ENCODE peak calls at places on chromosomes 4 and X, in six cellular contexts. K is GM23248, D is lower lobe of right lung, Y is neuronal stem cell, W is heart right ventricle, V is ovary. N is an unnamed sample.

GRCh38 chrX:38879631-38880220 is 78.5 kb downstream of the MID1IP1 start:
- DNase-seq in V (no peak), K (no peak), Y (no peak), W (peak; percentile 24), D (no peak), N (no peak)

GRCh38 chrX:48806088-48806487 is 4.2 kb downstream of the HDAC6 start:
- DNase-seq in D (no peak), K (no peak), W (no peak), Y (no peak), V (no peak), N (no peak)

GRCh38 chrX:1661048-1661921 is 46.4 kb downstream of the ASMT start:
- DNase-seq in K (no peak), D (peak; percentile 79), W (no peak), V (no peak), Y (no peak), N (peak; percentile 79)

GRCh38 chr4:77662396-77662795 is 56.8 kb downstream of the CXCL13 start:
- DNase-seq in K (no peak), D (peak; percentile 50), Y (no peak), V (no peak), W (no peak), N (no peak)

GRCh38 chr4:163701915-163702314 is 207.4 kb downstream of the TMA16 start:
- DNase-seq in V (no peak), Y (no peak), D (no peak), W (no peak), K (peak; percentile 5), N (no peak)

GRCh38 chr4:133084421-133084820 is 64.7 kb upstream of the PCDH10 start:
- DNase-seq in W (no peak), Y (no peak), K (no peak), D (no peak), V (no peak), N (no peak)

GRCh38 chr4:185211641-185212040 is 2.2 kb downstream of the SNX25 start:
- DNase-seq in K (no peak), W (no peak), D (no peak), V (no peak), Y (no peak), N (no peak)

GRCh38 chrX:24081661-24082154 is 27.0 kb downstream of the EIF2S3 start:
- DNase-seq in Y (peak; percentile 3), W (peak; percentile 47), V (peak; percentile 55), D (peak; percentile 55), K (peak; percentile 65), N (peak; percentile 71)

GRCh38 chr4:47566566-47566965 is 81.5 kb downstream of the ATP10D start:
- DNase-seq in W (no peak), K (no peak), D (no peak), Y (no peak), V (no peak), N (no peak)

GRCh38 chr4:184801781-184802180 is 24.0 kb downstream of the ACSL1 start:
- DNase-seq in Y (no peak), D (no peak), W (no peak), V (no peak), K (peak; percentile 90), N (no peak)

GRCh38 chr4:77922158-77923094 is 59.8 kb downstream of the MRPL1 start:
- DNase-seq in W (no peak), V (no peak), Y (no peak), D (no peak), K (peak; percentile 77), N (no peak)

GRCh38 chrX:129540068-129540653 is at the start of gene OCRL:
- DNase-seq in D (peak; percentile 81), Y (peak; percentile 63), K (peak; percentile 74), V (peak; percentile 70), W (peak; percentile 70), N (peak; percentile 85)

GRCh38 chrX:153901753-153902140 is 2.7 kb upstream of the AVPR2 start:
- DNase-seq in W (no peak), K (no peak), Y (no peak), V (no peak), D (no peak), N (no peak)

GRCh38 chr4:73944061-73944875 is 37.6 kb downstream of the PF4 start:
- DNase-seq in D (peak; percentile 54), V (peak; percentile 52), W (peak; percentile 29), Y (peak; percentile 20), K (peak; percentile 58), N (peak; percentile 75)

GRCh38 chr4:81504685-81505598 is 33.2 kb upstream of the RASGEF1B start:
- DNase-seq in K (peak; percentile 50), D (peak; percentile 84), W (peak; percentile 48), Y (no peak), V (no peak), N (peak; percentile 84)

GRCh38 chr4:140757220-140757607 is 1.0 kb upstream of the TBC1D9 start:
- DNase-seq in K (no peak), D (no peak), V (no peak), W (no peak), Y (no peak), N (no peak)

GRCh38 chr4:15006416-15007024 is 4.2 kb downstream of the CPEB2 start:
- DNase-seq in W (no peak), D (no peak), Y (no peak), V (no peak), K (peak; percentile 42), N (no peak)

GRCh38 chrX:48914593-48915493 is 3.4 kb upstream of the SLC35A2 start:
- DNase-seq in V (no peak), Y (no peak), K (no peak), W (no peak), D (no peak), N (no peak)

GRCh38 chr4:47413515-47413914 is 50.0 kb downstream of the COMMD8 start:
- DNase-seq in V (no peak), K (no peak), Y (no peak), D (no peak), W (no peak), N (no peak)

GRCh38 chr4:109276482-109277095 is 25.9 kb downstream of the COL25A1 start:
- DNase-seq in W (no peak), V (no peak), D (no peak), K (no peak), Y (no peak), N (no peak)

GRCh38 chr4:101304916-101305315 is 42.4 kb downstream of the PPP3CA start:
- DNase-seq in V (no peak), K (peak; percentile 20), Y (no peak), D (no peak), W (no peak), N (no peak)

GRCh38 chr4:101306764-101307615 is 40.3 kb downstream of the PPP3CA start:
- DNase-seq in D (no peak), V (no peak), K (no peak), Y (no peak), W (no peak), N (no peak)

GRCh38 chr4:101306225-101306624 is 41.1 kb downstream of the PPP3CA start:
- DNase-seq in V (no peak), W (no peak), D (peak; percentile 54), Y (no peak), K (no peak), N (peak; percentile 66)

GRCh38 chr4:101307901-101308300 is 39.4 kb downstream of the PPP3CA start:
- DNase-seq in V (no peak), Y (no peak), W (no peak), D (no peak), K (peak; percentile 31), N (no peak)
- H3K27ac ChIP-seq in V (no peak overlapping the region), Y (no peak overlapping the region), W (no peak overlapping the region), D (no peak overlapping the region), K (no peak overlapping the region), N (no peak overlapping the region)

DNA sequence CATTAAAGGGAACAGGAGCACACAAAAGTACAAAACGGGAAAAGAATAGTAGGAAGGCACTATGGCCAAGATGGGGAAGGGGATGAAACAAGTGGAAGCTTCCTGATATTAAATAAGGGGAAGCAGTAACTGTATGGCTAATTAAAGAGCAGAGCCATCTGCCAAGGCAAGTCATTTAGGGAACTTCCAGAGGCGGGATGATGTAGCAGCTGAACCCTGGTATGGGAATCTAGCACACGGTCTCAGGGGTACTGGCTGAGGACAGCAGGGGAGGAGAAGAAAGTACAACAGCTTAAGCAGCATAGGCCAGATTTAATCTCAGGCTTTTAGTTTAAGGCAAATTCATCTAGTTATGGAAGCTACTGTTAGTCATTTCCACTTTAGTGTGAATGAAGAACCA is 59.1 kb downstream of the IGFBP7 start:
- DNase-seq in V (no peak), W (no peak), K (no peak), Y (no peak), D (no peak), N (no peak)
- H3K4me3 ChIP-seq in V (no peak overlapping the region), W (no peak overlapping the region), K (no peak overlapping the region), Y (no peak overlapping the region), D (no peak overlapping the region), N (no peak overlapping the region)

DNA sequence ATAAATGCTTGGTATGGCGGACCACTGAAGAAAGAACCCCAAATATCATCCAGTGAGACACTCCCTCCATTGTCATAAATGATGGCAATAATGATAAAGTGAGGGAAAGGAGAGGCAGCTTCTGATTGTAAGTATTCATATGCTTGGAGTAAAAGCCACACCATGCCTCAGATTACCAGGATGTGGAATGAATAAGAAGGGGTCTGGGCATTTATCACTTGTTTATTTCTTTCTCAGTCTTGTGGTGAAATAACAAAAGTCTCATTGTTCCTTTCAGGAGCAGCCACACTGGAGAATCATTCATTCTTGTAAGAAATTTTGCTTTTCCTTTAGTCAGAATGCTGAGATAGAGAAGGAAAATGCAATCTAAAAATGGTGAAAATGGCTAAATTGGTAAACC is 21.7 kb downstream of the F8 start:
- DNase-seq in Y (no peak), W (no peak), V (no peak), K (no peak), D (no peak), N (no peak)
- H3K27me3 ChIP-seq in Y (no peaks in the 10 kb centered on the region), W (no peaks in the 10 kb centered on the region), V (no peaks in the 10 kb centered on the region), K (no peaks in the 10 kb centered on the region), D (no peaks in the 10 kb centered on the region), N (no peaks in the 10 kb centered on the region)

GRCh38 chr4:176185068-176185467 is 10.3 kb downstream of the SPATA4 start:
- DNase-seq in Y (no peak), D (no peak), W (no peak), K (peak; percentile 88), V (no peak), N (no peak)
- H3K27ac ChIP-seq in Y (no peak overlapping the region), D (no peak overlapping the region), W (no peak overlapping the region), K (peak overlapping the region; percentile 50), V (no peak overlapping the region), N (no peak overlapping the region)

GRCh38 chrX:71616672-71617529 is 1.4 kb downstream of the CXCR3 start:
- DNase-seq in D (no peak), W (no peak), Y (no peak), V (no peak), K (no peak), N (no peak)
- H3K4me3 ChIP-seq in D (peak overlapping the region; percentile 11), W (no peak overlapping the region), Y (no peak overlapping the region), V (no peak overlapping the region), K (no peak overlapping the region), N (peak overlapping the region; percentile 10)

GRCh38 chr4:1400191-1400805 is 5.9 kb downstream of the NKX1-1 start:
- DNase-seq in Y (no peak), V (no peak), K (no peak), D (peak; percentile 14), W (no peak), N (peak; percentile 44)
- H3K27me3 ChIP-seq in Y (peaks cover 13% of the 10 kb centered on the region), V (peaks cover 7% of the 10 kb centered on the region), K (peaks cover 41% of the 10 kb centered on the region), D (peaks cover 54% of the 10 kb centered on the region), W (peaks cover 55% of the 10 kb centered on the region), N (peaks cover 49% of the 10 kb centered on the region)

GRCh38 chr4:16860506-16860905 is 37.9 kb downstream of the LDB2 start:
- DNase-seq in D (no peak), W (no peak), V (no peak), K (peak; percentile 97), Y (no peak), N (no peak)
- H3K27ac ChIP-seq in D (no peak overlapping the region), W (peak overlapping the region; percentile 62), V (no peak overlapping the region), K (peak overlapping the region; percentile 60), Y (no peak overlapping the region), N (peak overlapping the region; percentile 1)